ENCODE peak calls at places on chromosomes 3 and 15, in nine cellular contexts. F is hepatic stellate cell, R is AG08395, O is activated gamma-delta T cell, L is brain microvascular endothelial cell, G is breast epithelium, J is astrocyte of the hippocampus, C is RWPE1, A is pulmonary artery endothelial cell. T is an unnamed sample.

GRCh38 chr3:180278583-180279188 is 241.9 kb upstream of the PEX5L start:
- DNase-seq in L (no peak), R (no peak), C (no peak), A (no peak), O (no peak), F (no peak), J (no peak), G (no peak), T (no peak)

GRCh38 chr3:30775070-30775469 is 119.4 kb downstream of the GADL1 start:
- DNase-seq in F (no peak), C (peak), L (no peak), G (no peak), O (no peak), A (no peak), R (no peak), J (peak), T (no peak)

GRCh38 chr3:109685084-109686079 is 348.0 kb upstream of the DPPA4 start:
- DNase-seq in C (peak), R (peak), L (peak), J (peak), O (no peak), F (peak), G (no peak), A (peak), T (peak)

GRCh38 chr3:111715911-111716523 is 120.9 kb upstream of the ZBED2 start:
- DNase-seq in R (peak), A (peak), J (peak), C (no peak), O (no peak), G (peak), F (peak), L (peak), T (peak)

GRCh38 chr3:148957586-148957985 is 33.8 kb upstream of the GYG1 start:
- DNase-seq in A (no peak), F (no peak), C (no peak), R (no peak), O (no peak), G (no peak), J (no peak), L (no peak), T (no peak)

GRCh38 chr3:72345237-72345878 is 502.9 kb downstream of the SHQ1 start:
- DNase-seq in F (no peak), A (no peak), G (no peak), L (no peak), J (no peak), C (no peak), O (no peak), R (no peak), T (no peak)

GRCh38 chr15:80998252-80998651 is 2.5 kb upstream of the TLNRD1 start:
- DNase-seq in A (no peak), J (no peak), F (no peak), G (no peak), O (no peak), L (no peak), C (no peak), R (no peak), T (no peak)

GRCh38 chr15:29106551-29107290 is 162.9 kb downstream of the NSMCE3 start:
- DNase-seq in A (no peak), L (no peak), R (no peak), F (no peak), C (no peak), G (no peak), J (no peak), O (no peak), T (no peak)

GRCh38 chr15:101128696-101129095 is 123.2 kb downstream of the CHSY1 start:
- DNase-seq in A (no peak), G (no peak), F (no peak), R (no peak), C (no peak), J (no peak), L (no peak), O (no peak), T (no peak)

GRCh38 chr15:31930967-31931366 is 99.3 kb upstream of the CHRNA7 start:
- DNase-seq in R (no peak), F (no peak), O (no peak), G (no peak), J (peak), L (no peak), A (no peak), C (no peak), T (no peak)

GRCh38 chr15:38129531-38130199 is 123.0 kb upstream of the SPRED1 start:
- DNase-seq in F (peak), O (no peak), C (peak), G (no peak), J (peak), L (peak), A (peak), R (peak), T (peak)

GRCh38 chr3:48047841-48048456 is 31.7 kb upstream of the MAP4 start:
- DNase-seq in C (no peak), J (no peak), R (no peak), O (no peak), A (no peak), L (peak), G (no peak), F (no peak), T (no peak)

GRCh38 chr3:134009345-134010000 is 20.3 kb downstream of the SLCO2A1 start:
- DNase-seq in A (no peak), R (peak), F (no peak), G (no peak), O (no peak), L (peak), C (no peak), J (peak), T (no peak)

GRCh38 chr15:28960979-28961378 is 75.2 kb downstream of the APBA2 start:
- DNase-seq in R (no peak), J (peak), C (peak), G (no peak), F (peak), L (peak), O (no peak), A (peak), T (peak)

GRCh38 chr3:42750834-42751233 is 22.2 kb downstream of the CCDC13 start:
- DNase-seq in J (no peak), A (no peak), O (no peak), C (no peak), G (no peak), F (no peak), L (no peak), R (no peak), T (no peak)

GRCh38 chr3:122247825-122248185 is 64.3 kb downstream of the CASR start:
- DNase-seq in C (no peak), F (no peak), R (no peak), G (no peak), O (no peak), L (no peak), A (no peak), J (no peak), T (no peak)

GRCh38 chr3:175646865-175647264 is 787.7 kb downstream of the NAALADL2 start:
- DNase-seq in O (no peak), G (no peak), J (no peak), F (no peak), C (no peak), L (no peak), R (no peak), A (no peak), T (no peak)

GRCh38 chr3:12194669-12195161 is 36.0 kb upstream of the TIMP4 start:
- DNase-seq in O (no peak), A (no peak), G (no peak), J (no peak), F (no peak), R (no peak), C (peak), L (no peak), T (no peak)

GRCh38 chr15:94582368-94582767 is 351.0 kb downstream of the MCTP2 start:
- DNase-seq in L (no peak), G (no peak), C (peak), O (no peak), F (no peak), A (peak), J (no peak), R (no peak), T (peak)